ENCODE peak calls at places on chromosomes 1 and 21, in five cellular contexts. K, M, J, Y and G are unnamed samples.

GRCh38 chr1:185349556-185349955 is 32.5 kb upstream of the IVNS1ABP start:
- DNase-seq in Y (no peak), M (no peak), J (no peak), K (no peak), G (no peak)

GRCh38 chr1:16944038-16944437 is 22.3 kb downstream of the CROCC start:
- DNase-seq in M (no peak), Y (no peak), J (no peak), K (no peak), G (no peak)

GRCh38 chr1:183450086-183450485 is 22.2 kb upstream of the SMG7 start:
- DNase-seq in Y (peak; percentile 52), J (no peak), M (no peak), K (no peak), G (no peak)

GRCh38 chr1:230977781-230978490 is 725 bp downstream of the TTC13 start:
- DNase-seq in J (peak; percentile 42), M (no peak), Y (peak; percentile 37), K (peak; percentile 11), G (no peak)

GRCh38 chr1:62088439-62088838 is 106.2 kb upstream of the L1TD1 start:
- DNase-seq in K (no peak), J (no peak), M (no peak), Y (no peak), G (no peak)

GRCh38 chr1:39086386-39087108 is 60.4 kb downstream of the NDUFS5 start:
- DNase-seq in K (peak; percentile 46), Y (no peak), J (no peak), M (no peak), G (no peak)

GRCh38 chr1:184060316-184060715 is 8.8 kb downstream of the TSEN15 start:
- DNase-seq in K (peak; percentile 72), J (no peak), Y (no peak), M (peak; percentile 64), G (no peak)

GRCh38 chr1:109083923-109084322 is 6.6 kb upstream of the TMEM167B start:
- DNase-seq in M (peak; percentile 13), K (no peak), J (no peak), Y (peak; percentile 21), G (no peak)

GRCh38 chr1:183472488-183473285 is at the start of gene SMG7:
- DNase-seq in Y (no peak), M (peak; percentile 17), J (peak; percentile 59), K (peak; percentile 12), G (no peak)

GRCh38 chr21:32393677-32394001 is 827 bp upstream of the URB1 start:
- DNase-seq in M (no peak), J (no peak), Y (no peak), K (no peak), G (no peak)

GRCh38 chr1:234907585-234908457 is 220.8 kb downstream of the TOMM20 start:
- DNase-seq in M (peak; percentile 95), J (no peak), Y (no peak), K (peak; percentile 79), G (peak; percentile 63)

GRCh38 chr1:22712502-22713271 is 2.0 kb downstream of the EPHB2 start:
- DNase-seq in Y (no peak), J (peak; percentile 48), K (peak; percentile 79), M (no peak), G (no peak)

GRCh38 chr1:40769815-40770214 is 13.8 kb upstream of the KCNQ4 start:
- DNase-seq in M (no peak), K (no peak), J (no peak), Y (no peak), G (no peak)

DNA sequence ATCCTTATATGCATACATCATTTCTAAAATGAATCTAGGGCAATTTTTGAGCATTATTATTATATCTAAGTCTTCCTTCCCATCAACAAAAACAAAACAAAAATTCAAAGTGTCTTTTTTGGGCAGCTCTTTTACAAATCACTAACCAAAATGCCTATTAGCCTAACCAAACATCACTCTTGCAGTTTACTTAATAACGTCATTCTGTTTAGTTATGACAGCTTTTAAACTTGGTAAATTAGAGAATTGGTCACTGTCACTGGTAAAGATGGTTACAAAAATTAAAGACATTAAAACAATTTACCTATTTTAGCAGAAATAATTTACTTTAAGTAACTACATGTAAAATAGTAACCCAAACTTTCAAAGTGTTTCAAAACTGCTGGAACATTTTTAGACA is 2.8 kb downstream of the ARHGAP29 start:
- DNase-seq in J (no peak), M (no peak), K (no peak), Y (no peak), G (no peak)
- H3K4me3 ChIP-seq in J (no peak overlapping the region), M (peak overlapping the region; percentile 72), K (no peak overlapping the region), Y (peak overlapping the region; percentile 87), G (peak overlapping the region; percentile 90)

DNA sequence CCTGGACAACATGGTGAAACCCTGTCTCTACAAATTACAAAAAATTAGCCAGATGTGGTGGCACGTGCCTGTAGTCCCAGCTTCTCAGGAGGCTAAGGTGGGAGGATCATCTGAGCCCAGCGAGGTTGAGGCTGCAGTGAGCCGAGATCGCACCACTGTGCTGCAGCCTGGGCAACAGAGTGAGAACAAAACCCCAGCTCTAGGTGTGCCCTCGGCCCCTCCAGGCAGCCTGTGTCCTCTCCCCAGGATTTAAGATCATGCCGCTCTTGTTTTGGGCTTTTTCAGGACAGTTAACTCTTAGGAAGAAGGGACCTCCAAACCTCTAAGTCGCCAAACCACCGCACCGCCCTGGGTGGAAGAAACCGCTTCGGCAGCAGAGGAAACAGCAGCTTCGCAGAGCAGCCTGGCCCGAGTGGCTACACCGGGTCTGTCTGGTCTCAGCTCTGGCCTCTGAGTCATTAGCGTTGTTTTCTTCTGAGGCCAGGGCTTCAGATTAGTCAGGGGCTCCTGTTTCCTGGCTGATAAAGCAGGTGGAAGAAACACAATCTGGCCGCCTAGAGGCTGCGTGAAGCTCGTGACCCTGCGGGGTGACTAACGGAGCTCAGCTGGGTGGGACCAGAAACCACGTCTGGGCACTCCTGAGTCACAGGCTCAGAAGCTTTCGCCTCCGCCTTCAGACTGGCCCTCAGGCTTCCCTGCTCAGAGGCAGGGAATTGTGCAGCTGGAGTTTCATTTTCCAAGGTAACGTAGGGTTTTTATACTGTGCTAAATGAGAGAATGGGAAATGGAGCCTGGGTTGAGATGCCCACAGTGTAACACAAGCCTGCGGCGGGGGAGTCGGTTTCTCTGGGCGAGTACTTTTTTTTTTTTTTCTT is 44.7 kb downstream of the CHAF1B start:
- DNase-seq in Y (peak; percentile 97), M (peak; percentile 95), K (peak; percentile 100), J (peak; percentile 43), G (peak; percentile 97)
- H3K4me3 ChIP-seq in Y (peak overlapping the region; percentile 57), M (peak overlapping the region; percentile 39), K (peak overlapping the region; percentile 18), J (no peak overlapping the region), G (peak overlapping the region; percentile 27)

DNA sequence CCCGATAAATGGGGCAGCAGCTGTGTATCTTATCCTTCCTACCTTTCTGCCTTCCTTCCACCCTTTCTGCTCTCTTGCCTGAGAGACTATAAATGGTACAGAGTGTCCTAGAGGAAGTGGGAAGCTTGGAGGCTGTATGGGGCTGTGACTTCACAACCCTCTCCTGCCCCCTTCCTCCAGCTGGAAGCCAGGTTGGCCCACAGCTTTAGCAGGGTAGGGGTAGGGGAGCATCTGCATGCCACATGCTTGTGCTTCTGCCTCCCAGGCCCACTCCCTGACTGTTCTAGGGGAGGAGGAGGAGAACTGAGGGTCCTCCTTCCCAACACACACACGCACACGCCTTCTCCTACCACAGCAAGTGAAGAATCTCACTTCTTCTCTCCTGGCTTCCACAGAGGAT is 4.0 kb upstream of the SLC27A3 start:
- DNase-seq in K (no peak), J (no peak), Y (no peak), M (no peak), G (no peak)
- H3K4me3 ChIP-seq in K (no peak overlapping the region), J (no peak overlapping the region), Y (no peak overlapping the region), M (no peak overlapping the region), G (no peak overlapping the region)

GRCh38 chr1:28365864-28366263 is 3.7 kb upstream of the PHACTR4 start:
- DNase-seq in J (peak; percentile 49), Y (peak; percentile 79), K (no peak), M (no peak), G (no peak)
- H3K4me3 ChIP-seq in J (no peak overlapping the region), Y (no peak overlapping the region), K (no peak overlapping the region), M (no peak overlapping the region), G (no peak overlapping the region)

DNA sequence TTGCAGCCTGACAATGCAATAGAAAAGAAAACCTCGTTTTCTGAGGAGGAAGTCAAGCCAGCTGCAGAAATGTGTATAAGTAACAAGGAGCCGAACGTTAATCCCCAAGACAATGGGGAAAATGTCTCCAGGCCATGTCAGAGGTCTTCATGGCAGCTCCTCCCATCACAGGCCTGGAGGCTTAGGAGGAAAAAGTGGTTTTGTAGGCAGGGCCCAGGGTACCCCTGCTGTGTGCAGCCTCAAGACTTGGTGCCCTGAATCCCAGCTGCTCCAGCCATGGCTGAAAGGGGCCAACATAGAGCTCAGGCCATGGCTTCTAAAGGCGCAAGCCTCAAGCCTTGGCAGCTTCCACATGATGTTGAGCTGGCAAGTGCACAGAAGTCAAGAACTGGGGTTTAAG is 78.0 kb upstream of the HOOK1 start:
- DNase-seq in M (no peak), J (no peak), K (no peak), Y (no peak), G (no peak)
- H3K4me3 ChIP-seq in M (no peak overlapping the region), J (no peak overlapping the region), K (no peak overlapping the region), Y (no peak overlapping the region), G (no peak overlapping the region)

GRCh38 chr1:150280138-150280707 is 2.1 kb upstream of the CIART start:
- DNase-seq in M (no peak), K (no peak), Y (no peak), J (peak; percentile 77), G (no peak)
- H3K4me3 ChIP-seq in M (no peak overlapping the region), K (no peak overlapping the region), Y (no peak overlapping the region), J (no peak overlapping the region), G (no peak overlapping the region)